ENCODE peak calls at places on chromosomes 16 and 17, in four cellular contexts. U, G, J and K are unnamed samples.

GRCh38 chr16:89700649-89701424 is 668 bp downstream of the SPATA2L start:
- DNase-seq in J (no peak), G (peak; percentile 60), U (peak; percentile 66), K (peak; percentile 82)

GRCh38 chr16:83952940-83953795 is at the start of gene OSGIN1:
- DNase-seq in G (peak; percentile 95), U (no peak), J (peak; percentile 25), K (peak; percentile 97)

GRCh38 chr17:77465358-77466041 is 324.7 kb downstream of the SEC14L1 start:
- DNase-seq in J (peak; percentile 86), U (no peak), G (no peak), K (no peak)

GRCh38 chr16:89330177-89330856 is 112.8 kb downstream of the ZNF778 start:
- DNase-seq in J (no peak), G (peak; percentile 84), U (peak; percentile 4), K (peak; percentile 51)

GRCh38 chr16:89658221-89658879 is 714 bp downstream of the SPATA33 start:
- DNase-seq in G (no peak), J (no peak), U (no peak), K (peak; percentile 48)

GRCh38 chr17:29078183-29079045 is 35.5 kb downstream of the PIPOX start:
- DNase-seq in J (no peak), G (no peak), U (no peak), K (no peak)

GRCh38 chr17:6456914-6457687 is 12.8 kb downstream of the PIMREG start:
- DNase-seq in J (no peak), U (no peak), G (peak; percentile 52), K (peak; percentile 71)

GRCh38 chr17:68849673-68850260 is 105.4 kb downstream of the ABCA8 start:
- DNase-seq in J (no peak), G (no peak), U (no peak), K (no peak)

GRCh38 chr17:59331129-59331928 is at the start of gene YPEL2:
- DNase-seq in J (peak; percentile 41), G (peak; percentile 92), U (peak; percentile 98), K (peak; percentile 98)

GRCh38 chr17:2697611-2698162 is 13.9 kb downstream of the CLUH start:
- DNase-seq in G (no peak), U (peak; percentile 13), J (no peak), K (no peak)
- TF ChIP-seq TCF7 in G (no peak), U (no peak), J (no peak), K (no peak)

GRCh38 chr16:1775846-1776671 is 3.1 kb upstream of the MRPS34 start:
- DNase-seq in G (no peak), J (no peak), U (no peak), K (no peak)

GRCh38 chr16:1774456-1774795 is 1.5 kb upstream of the MRPS34 start:
- DNase-seq in G (no peak), J (no peak), U (no peak), K (no peak)

GRCh38 chr16:1773703-1774455 is 945 bp upstream of the MRPS34 start:
- DNase-seq in G (no peak), U (no peak), J (no peak), K (no peak)

GRCh38 chr16:1776672-1776955 is 3.7 kb upstream of the MRPS34 start:
- DNase-seq in G (no peak), U (no peak), J (no peak), K (no peak)

GRCh38 chr16:1775006-1775845 is 2.3 kb upstream of the MRPS34 start:
- DNase-seq in J (no peak), G (no peak), U (no peak), K (no peak)
- TF ChIP-seq TCF7 in J (no peak), G (no peak), U (no peak), K (no peak)

GRCh38 chr17:14302421-14303099 is 1.7 kb downstream of the HS3ST3B1 start:
- DNase-seq in J (no peak), G (peak; percentile 48), U (peak; percentile 84), K (peak; percentile 83)
- TF ChIP-seq TCF7 in J (no peak), G (peak; percentile 46), U (no peak), K (no peak)

DNA sequence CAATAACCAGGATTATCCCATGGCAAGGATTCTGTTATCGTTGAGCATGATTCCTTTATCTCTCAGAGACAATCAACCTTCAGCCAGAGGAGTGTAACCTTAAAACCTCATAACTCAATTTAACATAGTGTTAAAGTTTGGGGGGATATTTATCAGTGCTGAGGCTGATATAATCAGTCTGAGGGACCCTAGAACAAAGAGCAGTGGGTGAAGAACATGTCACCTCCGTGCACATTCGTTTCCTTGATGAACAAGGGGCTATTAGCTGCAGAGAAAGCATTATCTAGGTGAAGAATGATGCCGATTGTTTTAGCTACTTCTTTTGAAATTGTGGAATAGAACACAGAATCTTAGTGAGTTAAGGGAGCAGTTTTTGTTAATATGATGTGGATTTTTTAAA is 99.1 kb downstream of the SKAP1 start:
- DNase-seq in U (no peak), G (no peak), J (no peak), K (no peak)
- TF ChIP-seq TCF7 in U (no peak), G (no peak), J (no peak), K (no peak)

GRCh38 chr16:49961087-49961486 is 63.9 kb upstream of the CNEP1R1 start:
- DNase-seq in U (no peak), J (no peak), G (no peak), K (no peak)
- TF ChIP-seq TCF7 in U (no peak), J (no peak), G (no peak), K (no peak)

DNA sequence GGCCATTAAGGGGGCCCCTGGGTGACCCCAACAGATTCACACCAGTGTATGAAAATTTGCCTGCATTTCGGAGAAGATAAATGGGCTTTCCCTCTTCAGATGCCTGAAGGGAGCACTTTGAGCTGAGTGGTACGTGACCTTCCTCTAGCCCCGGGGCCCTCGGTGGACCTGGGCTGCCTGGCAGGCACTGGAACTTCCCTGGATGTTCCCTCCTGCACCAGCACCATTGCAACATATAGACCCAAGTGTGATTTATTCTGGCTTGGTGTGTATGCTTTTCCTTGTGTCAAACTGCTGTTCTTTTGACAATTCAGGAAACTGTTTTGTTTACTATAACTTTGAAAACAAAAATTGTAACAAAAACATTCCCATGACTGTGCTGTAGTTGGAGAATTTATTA is 93.8 kb downstream of the TNFRSF13B start:
- DNase-seq in G (no peak), J (no peak), U (no peak), K (no peak)
- TF ChIP-seq TCF7 in G (no peak), J (no peak), U (no peak), K (no peak)

GRCh38 chr17:73357318-73357717 is 45.5 kb upstream of the CDC42EP4 start:
- DNase-seq in U (no peak), G (no peak), J (no peak), K (no peak)

GRCh38 chr17:73358668-73359067 is 46.9 kb upstream of the CDC42EP4 start:
- DNase-seq in U (no peak), J (no peak), G (no peak), K (no peak)

GRCh38 chr17:73354423-73355284 is 42.9 kb upstream of the CDC42EP4 start:
- DNase-seq in G (no peak), J (no peak), U (no peak), K (no peak)

GRCh38 chr17:73357981-73358380 is 46.2 kb upstream of the CDC42EP4 start:
- DNase-seq in G (no peak), J (no peak), U (no peak), K (no peak)

GRCh38 chr17:73356561-73357170 is 44.9 kb upstream of the CDC42EP4 start:
- DNase-seq in U (no peak), G (no peak), J (no peak), K (no peak)
- TF ChIP-seq TCF7 in U (no peak), G (no peak), J (no peak), K (no peak)

DNA sequence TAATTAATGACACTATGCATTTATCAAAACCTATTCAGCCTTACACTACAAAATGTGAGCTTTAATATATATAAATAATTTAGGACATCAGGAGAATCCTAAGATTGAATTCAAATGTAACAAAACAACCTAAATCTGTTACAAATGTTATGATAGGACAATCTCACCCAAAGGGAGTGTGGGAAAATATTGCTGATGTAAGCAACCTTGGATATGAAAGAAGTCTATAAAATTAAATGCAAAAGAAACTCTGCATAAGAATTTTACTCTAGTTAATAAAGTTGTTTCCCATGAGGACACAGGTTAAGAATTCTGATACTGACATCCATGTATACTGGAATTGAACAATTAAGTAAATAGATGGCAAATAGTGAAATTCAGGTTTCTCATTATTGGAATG is 424.5 kb upstream of the MON1B start:
- DNase-seq in J (no peak), U (no peak), G (no peak), K (no peak)
- TF ChIP-seq TCF7 in J (no peak), U (no peak), G (no peak), K (no peak)

DNA sequence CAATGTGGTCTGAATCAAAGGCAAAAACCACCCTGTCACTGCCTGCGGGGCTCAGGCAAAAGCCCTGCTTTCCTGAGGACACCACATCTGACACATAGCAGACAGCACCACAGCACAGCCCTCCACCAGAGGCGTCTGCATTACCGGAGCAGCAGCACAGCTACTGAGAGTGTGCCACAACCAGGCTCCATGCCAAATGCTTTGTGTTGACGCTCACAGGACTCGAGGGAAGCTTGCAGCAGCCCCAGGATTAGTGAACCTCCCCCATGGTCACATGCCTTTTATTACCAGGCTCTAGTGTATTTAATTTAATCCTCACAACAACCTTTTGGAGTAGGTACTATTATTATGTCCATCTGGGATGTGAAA is 12.6 kb downstream of the ATPAF2 start:
- DNase-seq in U (no peak), G (no peak), J (no peak), K (no peak)
- TF ChIP-seq TCF7 in U (no peak), G (no peak), J (no peak), K (no peak)